ENCODE peak calls at places on chromosomes 7 and 10, in four cellular contexts. A is stomach, L is breast epithelium, V is transverse colon. C is an unnamed sample.

GRCh38 chr7:101702362-101702850 is 73.3 kb upstream of the MYL10 start:
- DNase-seq in A (no peak), L (no peak), V (peak; percentile 87), C (no peak)

GRCh38 chr10:61902448-61903183 is 1.1 kb downstream of the ARID5B start:
- DNase-seq in A (peak; percentile 47), L (peak; percentile 55), V (peak; percentile 64), C (peak; percentile 81)

GRCh38 chr7:129684777-129685176 is 73.3 kb downstream of the NRF1 start:
- DNase-seq in A (no peak), L (no peak), V (no peak), C (no peak)

GRCh38 chr10:61028861-61029361 is 84.9 kb upstream of the RHOBTB1 start:
- DNase-seq in A (no peak), L (no peak), V (no peak), C (no peak)

GRCh38 chr7:36468361-36469140 is 78.9 kb downstream of the ANLN start:
- DNase-seq in A (no peak), L (no peak), V (no peak), C (no peak)

GRCh38 chr7:80719261-80719660 is 80.8 kb downstream of the CD36 start:
- DNase-seq in A (no peak), L (no peak), V (no peak), C (no peak)

GRCh38 chr7:3955751-3956696 is 655.0 kb downstream of the SDK1 start:
- DNase-seq in A (no peak), L (no peak), V (peak; percentile 14), C (no peak)

GRCh38 chr10:96570512-96570911 is 16.3 kb downstream of the TM9SF3 start:
- DNase-seq in A (no peak), L (no peak), V (no peak), C (no peak)

GRCh38 chr7:94540428-94540827 is 30.8 kb downstream of the CASD1 start:
- DNase-seq in A (no peak), L (no peak), V (no peak), C (no peak)

GRCh38 chr7:130957722-130958360 is 223.8 kb upstream of the KLF14 start:
- DNase-seq in A (no peak), L (no peak), V (no peak), C (no peak)
- H3K4me3 ChIP-seq in A (no peak overlapping the region), L (no peak overlapping the region), V (no peak overlapping the region), C (no peak overlapping the region)

DNA sequence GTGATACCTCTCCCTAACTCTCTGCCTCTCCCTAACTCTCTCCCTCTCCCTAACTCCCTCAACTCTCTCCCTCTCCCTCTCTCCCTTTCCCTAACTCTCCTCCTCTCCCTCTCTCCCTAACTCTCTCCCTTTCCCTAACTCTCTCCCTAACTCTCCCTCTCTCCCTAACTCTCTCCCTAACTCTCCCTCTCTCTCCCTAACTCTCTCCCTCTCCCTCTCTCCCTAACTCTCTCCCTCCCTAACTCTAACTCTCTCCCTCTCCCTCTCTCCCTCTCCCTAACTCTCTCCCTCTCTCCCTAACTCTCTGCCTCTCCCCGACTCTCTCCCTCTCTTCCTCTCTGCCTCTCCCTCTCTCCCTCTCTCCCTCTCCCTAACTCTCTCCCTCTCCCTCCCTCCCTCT is 2.0 kb upstream of the PTPRN2 start:
- DNase-seq in A (no peak), L (no peak), V (no peak), C (no peak)
- TF ChIP-seq POLR2AphosphoS5 in A (no peak), L (no peak), V (no peak), C (no peak)

DNA sequence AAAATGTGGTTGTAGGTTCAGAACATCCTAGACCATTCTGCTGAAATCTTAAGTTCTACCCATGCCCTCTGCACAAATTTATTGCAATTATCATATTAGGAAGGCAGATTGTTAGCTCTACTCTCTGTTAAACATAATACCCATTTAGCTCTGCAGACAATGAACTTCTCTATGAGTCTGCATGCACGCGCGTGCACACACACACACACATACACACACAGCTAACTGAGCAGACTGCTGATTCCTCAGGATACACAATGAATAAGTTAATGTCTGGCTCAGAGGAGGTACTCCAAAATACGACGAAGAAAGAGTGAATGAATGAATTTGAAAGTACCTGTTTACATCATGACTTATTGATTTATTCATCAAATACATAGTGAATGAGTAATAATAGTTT is 276.2 kb upstream of the SORCS1 start:
- DNase-seq in A (no peak), L (no peak), V (no peak), C (no peak)
- H3K9me3 ChIP-seq in A (no peaks in the 10 kb centered on the region), L (no peaks in the 10 kb centered on the region), V (no peaks in the 10 kb centered on the region), C (no peaks in the 10 kb centered on the region)

DNA sequence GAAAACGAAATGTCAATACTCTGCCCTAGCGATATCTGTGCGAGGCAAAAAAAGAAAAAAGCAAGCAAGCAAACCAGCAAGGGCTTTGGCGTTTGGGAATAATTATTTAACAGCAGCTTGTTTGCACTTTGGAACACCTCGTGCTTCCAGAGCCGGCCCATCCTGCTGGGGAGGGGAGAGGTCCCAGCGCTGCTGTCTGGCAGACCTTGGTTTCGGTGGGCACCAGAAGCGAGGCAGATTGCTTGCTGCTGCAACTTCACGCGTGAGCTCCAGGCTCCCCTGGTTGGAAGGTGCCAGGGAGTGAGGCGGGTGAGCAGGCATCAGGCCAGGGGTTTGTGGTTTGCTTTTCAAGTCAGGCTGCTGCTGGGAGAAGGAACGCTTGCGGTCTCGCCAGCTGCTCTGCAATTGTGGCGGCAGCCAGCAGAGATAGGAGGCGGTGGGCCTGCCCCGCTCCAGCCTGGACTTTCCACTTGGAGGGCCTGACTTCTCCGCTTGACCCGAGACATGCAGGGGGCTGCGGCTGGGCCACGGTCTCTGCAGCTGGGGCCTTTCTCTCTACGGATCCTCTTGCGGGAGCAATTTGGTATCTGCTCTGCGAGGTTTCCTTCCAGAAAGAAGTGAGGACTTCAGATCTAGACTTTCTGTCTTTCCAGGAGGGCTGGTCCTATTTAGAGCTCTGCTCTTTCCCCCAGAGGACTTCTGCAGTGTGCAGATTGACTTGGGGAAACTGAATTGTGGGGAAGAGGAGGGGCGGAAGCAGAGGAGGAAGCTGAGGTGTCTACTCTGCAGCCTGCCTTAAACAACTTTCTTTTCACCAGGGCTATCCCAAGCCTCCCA is 131.4 kb downstream of the PRPF18 start:
- DNase-seq in A (peak; percentile 90), L (peak; percentile 83), V (peak; percentile 69), C (peak; percentile 78)
- H3K4me3 ChIP-seq in A (peak overlapping the region; percentile 43), L (peak overlapping the region; percentile 46), V (peak overlapping the region; percentile 20), C (peak overlapping the region; percentile 35)

DNA sequence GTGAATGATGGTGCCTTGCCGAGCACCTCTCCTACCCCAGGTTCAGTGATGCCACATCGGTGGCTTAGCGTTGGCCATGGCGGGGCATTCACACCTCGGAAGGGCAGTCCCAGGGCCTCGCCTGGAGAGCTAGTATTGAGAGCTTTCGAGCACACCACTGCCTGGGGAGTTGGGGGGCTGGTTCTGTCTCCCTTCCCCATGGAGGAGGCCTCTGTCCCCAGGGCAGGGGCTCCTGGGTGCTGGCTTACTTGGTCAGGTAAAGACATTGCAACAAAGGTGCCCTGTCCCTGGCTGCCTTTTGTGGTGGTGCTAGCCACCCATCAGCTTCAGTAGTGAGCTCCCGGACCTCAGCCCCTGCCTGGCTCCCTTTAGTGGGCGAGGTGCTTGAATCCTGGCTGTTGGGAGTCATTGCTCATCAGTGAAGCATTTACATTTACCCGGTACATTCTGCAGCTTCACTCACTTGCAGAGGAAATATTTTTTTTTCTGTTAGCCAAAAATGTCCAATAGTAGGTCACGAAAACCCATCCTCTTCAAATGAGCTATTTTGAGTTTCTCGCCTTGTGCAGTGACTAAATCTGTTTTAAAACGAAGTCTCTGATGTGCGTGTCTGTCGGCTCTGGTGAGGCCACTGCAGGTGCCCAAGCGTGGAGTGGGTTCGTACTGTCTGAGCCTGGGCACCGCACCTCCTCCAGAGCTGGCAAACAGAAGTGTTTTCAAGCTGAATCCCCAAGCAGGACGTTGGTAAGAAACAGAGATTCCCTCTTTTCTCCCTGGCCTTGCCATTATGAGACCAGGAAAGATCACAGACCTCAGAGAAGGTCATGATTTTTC is 95.5 kb downstream of the INPP5A start:
- DNase-seq in A (no peak), L (no peak), V (no peak), C (peak; percentile 73)
- TF ChIP-seq POLR2AphosphoS5 in A (no peak), L (no peak), V (no peak), C (no peak)

DNA sequence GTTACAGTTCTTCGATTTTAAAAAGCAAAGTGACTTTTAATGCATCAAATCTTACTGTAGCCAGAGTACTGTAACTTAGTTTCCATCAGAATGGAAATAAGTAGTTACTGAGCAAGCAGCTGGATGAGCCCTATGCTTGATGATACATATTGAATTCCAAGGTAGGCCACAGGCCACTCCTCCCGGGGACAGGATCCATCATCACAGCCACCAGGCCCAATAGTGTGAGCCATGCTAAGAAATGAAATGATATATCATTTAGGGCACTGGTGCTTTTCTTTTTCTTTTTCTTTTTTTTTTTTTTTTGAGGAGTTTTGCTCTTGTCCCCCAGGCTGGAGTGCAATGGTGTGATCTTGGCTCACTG is 42.9 kb upstream of the TOMM7 start:
- DNase-seq in A (no peak), L (no peak), V (no peak), C (no peak)
- H3K9me3 ChIP-seq in A (no peaks in the 10 kb centered on the region), L (no peaks in the 10 kb centered on the region), V (no peaks in the 10 kb centered on the region), C (no peaks in the 10 kb centered on the region)

GRCh38 chr10:93478873-93479272 is 3.3 kb downstream of the MYOF start:
- DNase-seq in A (no peak), L (no peak), V (no peak), C (peak; percentile 34)
- H3K4me3 ChIP-seq in A (no peak overlapping the region), L (peak overlapping the region; percentile 16), V (no peak overlapping the region), C (no peak overlapping the region)

DNA sequence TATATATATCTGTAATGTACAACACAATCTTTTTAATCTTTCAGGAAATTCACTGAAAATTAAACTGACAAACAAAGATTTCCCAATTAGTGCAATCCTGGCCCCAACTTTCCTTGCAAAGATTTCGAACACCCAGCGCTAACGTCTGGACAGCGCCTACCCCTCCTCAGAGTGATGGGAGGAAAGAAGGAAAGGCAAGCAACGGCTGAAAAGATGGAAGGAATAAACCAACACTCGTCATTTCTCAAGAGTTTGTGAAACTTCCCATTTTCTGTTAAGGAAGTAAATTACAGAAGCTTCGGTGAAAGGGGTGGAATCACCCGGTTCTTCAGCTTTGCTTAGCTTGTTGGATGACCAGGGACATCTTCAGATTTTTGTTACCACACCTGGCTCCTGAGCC is 313.2 kb downstream of the SKIDA1 start:
- DNase-seq in A (no peak), L (no peak), V (no peak), C (no peak)
- TF ChIP-seq POLR2AphosphoS5 in A (no peak), L (no peak), V (no peak), C (no peak)

GRCh38 chr7:63028376-63029206 is 970.1 kb upstream of the ZNF722 start:
- DNase-seq in A (no peak), L (no peak), V (no peak), C (no peak)

GRCh38 chr7:63027075-63027474 is 971.6 kb upstream of the ZNF722 start:
- DNase-seq in A (no peak), L (no peak), V (no peak), C (no peak)

GRCh38 chr7:63030061-63030460 is 968.6 kb upstream of the ZNF722 start:
- DNase-seq in A (no peak), L (no peak), V (no peak), C (no peak)

GRCh38 chr7:63029207-63029522 is 969.5 kb upstream of the ZNF722 start:
- DNase-seq in A (no peak), L (no peak), V (no peak), C (no peak)

GRCh38 chr7:63031838-63032436 is 966.7 kb upstream of the ZNF722 start:
- DNase-seq in A (no peak), L (no peak), V (no peak), C (no peak)
- H3K9me3 ChIP-seq in A (peaks cover 81% of the 10 kb centered on the region), L (peaks cover 56% of the 10 kb centered on the region), V (peaks cover 4% of the 10 kb centered on the region), C (no peaks in the 10 kb centered on the region)

DNA sequence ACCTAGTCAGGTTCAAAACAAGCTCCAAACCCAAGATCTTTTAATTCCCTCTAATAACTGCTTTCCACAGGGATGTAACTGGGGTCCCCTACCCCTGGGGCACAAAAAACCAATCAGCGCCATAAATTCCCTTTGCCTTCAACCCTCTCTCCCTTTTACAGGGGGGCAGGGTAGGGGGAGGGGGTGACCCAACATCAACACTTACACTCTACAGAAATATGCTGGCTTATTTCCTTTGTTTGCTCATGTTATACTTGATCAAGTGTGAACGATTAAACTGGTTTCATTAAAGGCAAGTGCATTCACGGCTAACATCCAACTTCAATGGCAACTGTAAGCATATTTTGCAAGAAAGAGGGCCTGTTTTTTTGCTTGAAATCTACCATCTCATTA is 2.9 kb downstream of the CTBP2 start:
- DNase-seq in A (peak; percentile 25), L (peak; percentile 6), V (no peak), C (peak; percentile 36)
- H3K4me3 ChIP-seq in A (peak overlapping the region; percentile 78), L (peak overlapping the region; percentile 91), V (peak overlapping the region; percentile 97), C (no peak overlapping the region)

C was measured in sigmoid colon.